ENCODE peak calls at places on chromosomes 4 and X, in eight cellular contexts. One of them, this sample, is unnamed.

GRCh38 chr4:147589586-147589985 is 27.6 kb upstream of the TMEM184C start:
- DNase-seq in left lung: no peak
- DNase-seq in chondrocyte: no peak
- DNase-seq in dorsolateral prefrontal cortex: no peak
- DNase-seq in nephron progenitor cell: peak
- DNase-seq in endothelial cell: no peak
- DNase-seq in retinal pigment epithelial cell: no peak
- DNase-seq in fibroblast of lung: peak
- DNase-seq in this sample: no peak

GRCh38 chr4:72118017-72118416 is 86.2 kb downstream of the NPFFR2 start:
- DNase-seq in fibroblast of lung: no peak
- DNase-seq in dorsolateral prefrontal cortex: no peak
- DNase-seq in endothelial cell: no peak
- DNase-seq in retinal pigment epithelial cell: no peak
- DNase-seq in left lung: no peak
- DNase-seq in nephron progenitor cell: no peak
- DNase-seq in chondrocyte: no peak
- DNase-seq in this sample: no peak

GRCh38 chrX:12987900-12988594 is 13.1 kb downstream of the TMSB4X start:
- DNase-seq in left lung: no peak
- DNase-seq in nephron progenitor cell: no peak
- DNase-seq in retinal pigment epithelial cell: no peak
- DNase-seq in endothelial cell: no peak
- DNase-seq in fibroblast of lung: no peak
- DNase-seq in dorsolateral prefrontal cortex: no peak
- DNase-seq in chondrocyte: no peak
- DNase-seq in this sample: no peak

GRCh38 chr4:166657261-166657660 is 577.0 kb downstream of the SPOCK3 start:
- DNase-seq in dorsolateral prefrontal cortex: no peak
- DNase-seq in fibroblast of lung: no peak
- DNase-seq in retinal pigment epithelial cell: peak
- DNase-seq in nephron progenitor cell: no peak
- DNase-seq in chondrocyte: no peak
- DNase-seq in endothelial cell: no peak
- DNase-seq in left lung: no peak
- DNase-seq in this sample: no peak

GRCh38 chr4:82320351-82320750 is 53.4 kb downstream of the HNRNPD start:
- DNase-seq in chondrocyte: no peak
- DNase-seq in fibroblast of lung: no peak
- DNase-seq in dorsolateral prefrontal cortex: no peak
- DNase-seq in retinal pigment epithelial cell: peak
- DNase-seq in nephron progenitor cell: no peak
- DNase-seq in left lung: no peak
- DNase-seq in endothelial cell: no peak
- DNase-seq in this sample: no peak

GRCh38 chr4:121777625-121778024 is 12.7 kb upstream of the SMIM43 start:
- DNase-seq in endothelial cell: no peak
- DNase-seq in chondrocyte: no peak
- DNase-seq in retinal pigment epithelial cell: peak
- DNase-seq in left lung: no peak
- DNase-seq in dorsolateral prefrontal cortex: no peak
- DNase-seq in fibroblast of lung: no peak
- DNase-seq in nephron progenitor cell: no peak
- DNase-seq in this sample: no peak

GRCh38 chr4:184745747-184746531 is 12.0 kb upstream of the CENPU start:
- DNase-seq in dorsolateral prefrontal cortex: peak
- DNase-seq in retinal pigment epithelial cell: peak
- DNase-seq in fibroblast of lung: peak
- DNase-seq in chondrocyte: no peak
- DNase-seq in nephron progenitor cell: peak
- DNase-seq in endothelial cell: peak
- DNase-seq in left lung: peak
- DNase-seq in this sample: peak

GRCh38 chrX:71053217-71053621 is 14.9 kb downstream of the SNX12 start:
- DNase-seq in dorsolateral prefrontal cortex: no peak
- DNase-seq in nephron progenitor cell: peak
- DNase-seq in chondrocyte: no peak
- DNase-seq in fibroblast of lung: peak
- DNase-seq in endothelial cell: peak
- DNase-seq in left lung: no peak
- DNase-seq in retinal pigment epithelial cell: no peak
- DNase-seq in this sample: no peak

GRCh38 chr4:130043796-130044195 is 947.8 kb downstream of the C4orf33 start:
- DNase-seq in endothelial cell: no peak
- DNase-seq in left lung: no peak
- DNase-seq in retinal pigment epithelial cell: no peak
- DNase-seq in fibroblast of lung: no peak
- DNase-seq in nephron progenitor cell: no peak
- DNase-seq in dorsolateral prefrontal cortex: no peak
- DNase-seq in chondrocyte: no peak
- DNase-seq in this sample: peak

GRCh38 chrX:53713987-53714579 is 27.6 kb upstream of the HUWE1 start:
- DNase-seq in retinal pigment epithelial cell: no peak
- DNase-seq in chondrocyte: no peak
- DNase-seq in dorsolateral prefrontal cortex: no peak
- DNase-seq in nephron progenitor cell: no peak
- DNase-seq in endothelial cell: no peak
- DNase-seq in left lung: no peak
- DNase-seq in fibroblast of lung: peak
- DNase-seq in this sample: no peak

GRCh38 chr4:57661707-57662106 is 551.5 kb upstream of the IGFBP7 start:
- DNase-seq in retinal pigment epithelial cell: no peak
- DNase-seq in fibroblast of lung: no peak
- DNase-seq in nephron progenitor cell: no peak
- DNase-seq in endothelial cell: no peak
- DNase-seq in left lung: no peak
- DNase-seq in chondrocyte: no peak
- DNase-seq in dorsolateral prefrontal cortex: no peak
- DNase-seq in this sample: no peak

GRCh38 chr4:70838400-70838971 is 1.2 kb downstream of the GRSF1 start:
- DNase-seq in left lung: no peak
- DNase-seq in retinal pigment epithelial cell: no peak
- DNase-seq in chondrocyte: no peak
- DNase-seq in fibroblast of lung: peak
- DNase-seq in endothelial cell: no peak
- DNase-seq in dorsolateral prefrontal cortex: no peak
- DNase-seq in nephron progenitor cell: no peak
- DNase-seq in this sample: no peak

GRCh38 chr4:97317691-97318090 is 825.6 kb downstream of the STPG2 start:
- DNase-seq in fibroblast of lung: no peak
- DNase-seq in chondrocyte: no peak
- DNase-seq in left lung: no peak
- DNase-seq in retinal pigment epithelial cell: no peak
- DNase-seq in dorsolateral prefrontal cortex: no peak
- DNase-seq in nephron progenitor cell: no peak
- DNase-seq in endothelial cell: no peak
- DNase-seq in this sample: no peak

GRCh38 chr4:8346838-8347605 is 77.5 kb downstream of the HTRA3 start:
- DNase-seq in fibroblast of lung: no peak
- DNase-seq in retinal pigment epithelial cell: no peak
- DNase-seq in endothelial cell: no peak
- DNase-seq in chondrocyte: peak
- DNase-seq in left lung: peak
- DNase-seq in nephron progenitor cell: no peak
- DNase-seq in dorsolateral prefrontal cortex: peak
- DNase-seq in this sample: no peak

GRCh38 chrX:150155396-150156048 is 207.6 kb upstream of the MAMLD1 start:
- DNase-seq in retinal pigment epithelial cell: no peak
- DNase-seq in endothelial cell: no peak
- DNase-seq in dorsolateral prefrontal cortex: no peak
- DNase-seq in chondrocyte: no peak
- DNase-seq in nephron progenitor cell: no peak
- DNase-seq in left lung: no peak
- DNase-seq in fibroblast of lung: peak
- DNase-seq in this sample: no peak

GRCh38 chr4:139746430-139746829 is 80.8 kb downstream of the MGST2 start:
- DNase-seq in dorsolateral prefrontal cortex: no peak
- DNase-seq in endothelial cell: no peak
- DNase-seq in chondrocyte: no peak
- DNase-seq in nephron progenitor cell: peak
- DNase-seq in retinal pigment epithelial cell: no peak
- DNase-seq in left lung: no peak
- DNase-seq in fibroblast of lung: no peak
- DNase-seq in this sample: no peak
- TF ChIP-seq CTCF in dorsolateral prefrontal cortex: no peak
- TF ChIP-seq CTCF in endothelial cell: no peak
- TF ChIP-seq CTCF in chondrocyte: no peak
- TF ChIP-seq CTCF in nephron progenitor cell: no peak
- TF ChIP-seq CTCF in retinal pigment epithelial cell: no peak
- TF ChIP-seq CTCF in left lung: no peak
- TF ChIP-seq CTCF in fibroblast of lung: no peak
- TF ChIP-seq CTCF in this sample: no peak

GRCh38 chr4:176376032-176376614 is 56.4 kb downstream of the SPCS3 start:
- DNase-seq in nephron progenitor cell: no peak
- DNase-seq in endothelial cell: no peak
- DNase-seq in chondrocyte: no peak
- DNase-seq in left lung: no peak
- DNase-seq in fibroblast of lung: peak
- DNase-seq in dorsolateral prefrontal cortex: no peak
- DNase-seq in retinal pigment epithelial cell: peak
- DNase-seq in this sample: no peak
- TF ChIP-seq CTCF in nephron progenitor cell: peak
- TF ChIP-seq CTCF in endothelial cell: peak
- TF ChIP-seq CTCF in chondrocyte: peak
- TF ChIP-seq CTCF in left lung: no peak
- TF ChIP-seq CTCF in fibroblast of lung: peak
- TF ChIP-seq CTCF in dorsolateral prefrontal cortex: peak
- TF ChIP-seq CTCF in retinal pigment epithelial cell: peak
- TF ChIP-seq CTCF in this sample: peak

GRCh38 chr4:125526420-125526819 is 211.7 kb downstream of the FAT4 start:
- DNase-seq in endothelial cell: no peak
- DNase-seq in retinal pigment epithelial cell: no peak
- DNase-seq in chondrocyte: no peak
- DNase-seq in fibroblast of lung: no peak
- DNase-seq in nephron progenitor cell: no peak
- DNase-seq in left lung: no peak
- DNase-seq in dorsolateral prefrontal cortex: no peak
- DNase-seq in this sample: no peak
- TF ChIP-seq CTCF in endothelial cell: peak
- TF ChIP-seq CTCF in retinal pigment epithelial cell: peak
- TF ChIP-seq CTCF in chondrocyte: peak
- TF ChIP-seq CTCF in fibroblast of lung: peak
- TF ChIP-seq CTCF in nephron progenitor cell: no peak
- TF ChIP-seq CTCF in left lung: no peak
- TF ChIP-seq CTCF in dorsolateral prefrontal cortex: no peak
- TF ChIP-seq CTCF in this sample: peak

DNA sequence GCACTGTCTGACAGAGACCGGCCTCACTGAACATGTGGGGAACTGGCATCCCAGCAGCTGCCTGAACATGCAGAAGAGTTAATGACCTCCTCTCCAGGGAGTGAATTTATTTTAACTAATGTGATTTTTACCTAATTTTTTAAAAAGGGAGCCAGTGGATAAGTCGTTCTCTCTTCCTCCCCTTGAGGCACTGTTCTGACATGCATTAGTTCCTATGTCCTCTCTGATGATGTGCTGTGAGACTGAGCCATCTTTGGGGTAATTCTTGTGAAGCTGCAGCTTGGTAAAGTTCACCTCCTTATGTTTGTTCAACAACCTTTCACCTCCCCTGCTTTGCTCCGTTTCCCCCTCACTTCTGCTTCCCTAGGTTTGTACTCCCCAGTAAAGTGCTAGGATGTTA is 139.7 kb downstream of the COL25A1 start:
- DNase-seq in left lung: no peak
- DNase-seq in chondrocyte: no peak
- DNase-seq in nephron progenitor cell: no peak
- DNase-seq in dorsolateral prefrontal cortex: no peak
- DNase-seq in retinal pigment epithelial cell: no peak
- DNase-seq in fibroblast of lung: no peak
- DNase-seq in endothelial cell: no peak
- DNase-seq in this sample: no peak
- TF ChIP-seq CTCF in left lung: no peak
- TF ChIP-seq CTCF in chondrocyte: no peak
- TF ChIP-seq CTCF in nephron progenitor cell: no peak
- TF ChIP-seq CTCF in dorsolateral prefrontal cortex: no peak
- TF ChIP-seq CTCF in retinal pigment epithelial cell: peak
- TF ChIP-seq CTCF in fibroblast of lung: no peak
- TF ChIP-seq CTCF in endothelial cell: no peak
- TF ChIP-seq CTCF in this sample: peak

GRCh38 chrX:6729581-6729980 is 194.7 kb upstream of the VCX3A start:
- DNase-seq in retinal pigment epithelial cell: peak
- DNase-seq in left lung: no peak
- DNase-seq in dorsolateral prefrontal cortex: no peak
- DNase-seq in endothelial cell: no peak
- DNase-seq in chondrocyte: no peak
- DNase-seq in fibroblast of lung: no peak
- DNase-seq in nephron progenitor cell: no peak
- DNase-seq in this sample: no peak

GRCh38 chrX:6735235-6735634 is 200.3 kb upstream of the VCX3A start:
- DNase-seq in fibroblast of lung: no peak
- DNase-seq in retinal pigment epithelial cell: no peak
- DNase-seq in chondrocyte: no peak
- DNase-seq in nephron progenitor cell: no peak
- DNase-seq in dorsolateral prefrontal cortex: no peak
- DNase-seq in endothelial cell: no peak
- DNase-seq in left lung: no peak
- DNase-seq in this sample: no peak

DNA sequence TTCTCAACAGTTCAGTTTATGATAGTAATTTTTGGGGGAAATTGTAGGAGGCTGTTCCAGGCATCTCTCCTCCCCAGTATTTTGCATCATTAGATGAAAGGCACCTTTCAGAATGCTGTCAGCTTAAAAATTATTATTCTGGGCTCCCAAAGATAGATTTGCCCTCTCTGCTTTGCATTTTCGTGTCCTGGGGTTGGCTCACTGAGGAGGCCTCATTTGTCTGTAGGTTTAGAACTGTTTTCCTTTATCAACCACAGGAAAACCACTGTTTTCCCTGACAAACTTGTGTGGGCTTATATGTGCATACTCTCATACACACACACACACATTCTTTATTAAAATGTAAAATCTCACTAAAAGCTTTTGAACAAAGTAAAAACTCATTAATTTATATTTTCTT is 197.2 kb upstream of the VCX3A start:
- DNase-seq in endothelial cell: no peak
- DNase-seq in retinal pigment epithelial cell: no peak
- DNase-seq in chondrocyte: no peak
- DNase-seq in dorsolateral prefrontal cortex: no peak
- DNase-seq in nephron progenitor cell: no peak
- DNase-seq in left lung: no peak
- DNase-seq in fibroblast of lung: no peak
- DNase-seq in this sample: no peak
- TF ChIP-seq CTCF in endothelial cell: no peak
- TF ChIP-seq CTCF in retinal pigment epithelial cell: no peak
- TF ChIP-seq CTCF in chondrocyte: no peak
- TF ChIP-seq CTCF in dorsolateral prefrontal cortex: no peak
- TF ChIP-seq CTCF in nephron progenitor cell: no peak
- TF ChIP-seq CTCF in left lung: no peak
- TF ChIP-seq CTCF in fibroblast of lung: no peak
- TF ChIP-seq CTCF in this sample: no peak